ENCODE peak calls at places on chromosomes 16 and 17, in eight cellular contexts. One of them, this sample, is unnamed.

GRCh38 chr16:81469710-81470481 is 25.3 kb downstream of the CMIP start:
- DNase-seq in A172: no peak
- DNase-seq in posterior vena cava: peak
- DNase-seq in HT1080: no peak
- DNase-seq in activated T-cell treated with anti-CD3 and anti-CD28 coated beads for 4 hours: no peak
- DNase-seq in HT-29: no peak
- DNase-seq in stimulated activated CD8-positive, alpha-beta memory T cell treated with anti-CD3 and anti-CD28 coated beads, Interleukin-7, amount 100 ng/mL, for 48 hours: no peak
- DNase-seq in NCI-H2029: no peak
- DNase-seq in this sample: no peak

GRCh38 chr16:877242-878065 is 76.9 kb upstream of the GNG13 start:
- DNase-seq in A172: no peak
- DNase-seq in posterior vena cava: no peak
- DNase-seq in HT1080: no peak
- DNase-seq in activated T-cell treated with anti-CD3 and anti-CD28 coated beads for 4 hours: no peak
- DNase-seq in HT-29: no peak
- DNase-seq in stimulated activated CD8-positive, alpha-beta memory T cell treated with anti-CD3 and anti-CD28 coated beads, Interleukin-7, amount 100 ng/mL, for 48 hours: no peak
- DNase-seq in NCI-H2029: no peak
- DNase-seq in this sample: no peak

GRCh38 chr17:55324296-55324978 is 59.7 kb downstream of the HLF start:
- DNase-seq in A172: no peak
- DNase-seq in posterior vena cava: no peak
- DNase-seq in HT1080: no peak
- DNase-seq in activated T-cell treated with anti-CD3 and anti-CD28 coated beads for 4 hours: no peak
- DNase-seq in HT-29: peak
- DNase-seq in stimulated activated CD8-positive, alpha-beta memory T cell treated with anti-CD3 and anti-CD28 coated beads, Interleukin-7, amount 100 ng/mL, for 48 hours: no peak
- DNase-seq in NCI-H2029: no peak
- DNase-seq in this sample: no peak

GRCh38 chr16:55225972-55226542 is 97.9 kb upstream of the IRX6 start:
- DNase-seq in A172: peak
- DNase-seq in posterior vena cava: no peak
- DNase-seq in HT1080: peak
- DNase-seq in activated T-cell treated with anti-CD3 and anti-CD28 coated beads for 4 hours: no peak
- DNase-seq in HT-29: no peak
- DNase-seq in stimulated activated CD8-positive, alpha-beta memory T cell treated with anti-CD3 and anti-CD28 coated beads, Interleukin-7, amount 100 ng/mL, for 48 hours: no peak
- DNase-seq in NCI-H2029: no peak
- DNase-seq in this sample: no peak

GRCh38 chr16:87328846-87329245 is 11.7 kb upstream of the C16orf95 start:
- DNase-seq in A172: no peak
- DNase-seq in posterior vena cava: no peak
- DNase-seq in HT1080: no peak
- DNase-seq in activated T-cell treated with anti-CD3 and anti-CD28 coated beads for 4 hours: no peak
- DNase-seq in HT-29: no peak
- DNase-seq in stimulated activated CD8-positive, alpha-beta memory T cell treated with anti-CD3 and anti-CD28 coated beads, Interleukin-7, amount 100 ng/mL, for 48 hours: no peak
- DNase-seq in NCI-H2029: no peak
- DNase-seq in this sample: peak

GRCh38 chr16:30369091-30369937 is 980 bp downstream of the TBC1D10B start:
- DNase-seq in A172: no peak
- DNase-seq in posterior vena cava: no peak
- DNase-seq in HT1080: no peak
- DNase-seq in activated T-cell treated with anti-CD3 and anti-CD28 coated beads for 4 hours: no peak
- DNase-seq in HT-29: no peak
- DNase-seq in stimulated activated CD8-positive, alpha-beta memory T cell treated with anti-CD3 and anti-CD28 coated beads, Interleukin-7, amount 100 ng/mL, for 48 hours: no peak
- DNase-seq in NCI-H2029: no peak
- DNase-seq in this sample: no peak

GRCh38 chr16:4681471-4682083 is 11.8 kb upstream of the NUDT16L1 start:
- DNase-seq in A172: no peak
- DNase-seq in posterior vena cava: no peak
- DNase-seq in HT1080: no peak
- DNase-seq in activated T-cell treated with anti-CD3 and anti-CD28 coated beads for 4 hours: no peak
- DNase-seq in HT-29: no peak
- DNase-seq in stimulated activated CD8-positive, alpha-beta memory T cell treated with anti-CD3 and anti-CD28 coated beads, Interleukin-7, amount 100 ng/mL, for 48 hours: no peak
- DNase-seq in NCI-H2029: no peak
- DNase-seq in this sample: no peak

GRCh38 chr17:51630101-51630671 is 369.8 kb downstream of the UTP18 start:
- DNase-seq in A172: no peak
- DNase-seq in posterior vena cava: no peak
- DNase-seq in HT1080: no peak
- DNase-seq in activated T-cell treated with anti-CD3 and anti-CD28 coated beads for 4 hours: no peak
- DNase-seq in HT-29: no peak
- DNase-seq in stimulated activated CD8-positive, alpha-beta memory T cell treated with anti-CD3 and anti-CD28 coated beads, Interleukin-7, amount 100 ng/mL, for 48 hours: no peak
- DNase-seq in NCI-H2029: no peak
- DNase-seq in this sample: peak

GRCh38 chr16:89655062-89655643 is 2.4 kb downstream of the CHMP1A start:
- DNase-seq in A172: no peak
- DNase-seq in posterior vena cava: no peak
- DNase-seq in HT1080: no peak
- DNase-seq in activated T-cell treated with anti-CD3 and anti-CD28 coated beads for 4 hours: no peak
- DNase-seq in HT-29: no peak
- DNase-seq in stimulated activated CD8-positive, alpha-beta memory T cell treated with anti-CD3 and anti-CD28 coated beads, Interleukin-7, amount 100 ng/mL, for 48 hours: no peak
- DNase-seq in NCI-H2029: no peak
- DNase-seq in this sample: no peak

GRCh38 chr16:57141822-57142631 is 43.8 kb downstream of the PSME3IP1 start:
- DNase-seq in A172: no peak
- DNase-seq in posterior vena cava: peak
- DNase-seq in HT1080: no peak
- DNase-seq in activated T-cell treated with anti-CD3 and anti-CD28 coated beads for 4 hours: no peak
- DNase-seq in HT-29: no peak
- DNase-seq in stimulated activated CD8-positive, alpha-beta memory T cell treated with anti-CD3 and anti-CD28 coated beads, Interleukin-7, amount 100 ng/mL, for 48 hours: no peak
- DNase-seq in NCI-H2029: no peak
- DNase-seq in this sample: no peak

GRCh38 chr16:85275533-85276249 is 163.4 kb upstream of the CIBAR2 start:
- DNase-seq in A172: peak
- DNase-seq in posterior vena cava: peak
- DNase-seq in HT1080: peak
- DNase-seq in activated T-cell treated with anti-CD3 and anti-CD28 coated beads for 4 hours: peak
- DNase-seq in HT-29: peak
- DNase-seq in stimulated activated CD8-positive, alpha-beta memory T cell treated with anti-CD3 and anti-CD28 coated beads, Interleukin-7, amount 100 ng/mL, for 48 hours: peak
- DNase-seq in NCI-H2029: peak
- DNase-seq in this sample: peak

GRCh38 chr17:64057701-64058263 is 37.3 kb upstream of the ICAM2 start:
- DNase-seq in A172: no peak
- DNase-seq in posterior vena cava: no peak
- DNase-seq in HT1080: no peak
- DNase-seq in activated T-cell treated with anti-CD3 and anti-CD28 coated beads for 4 hours: no peak
- DNase-seq in HT-29: no peak
- DNase-seq in stimulated activated CD8-positive, alpha-beta memory T cell treated with anti-CD3 and anti-CD28 coated beads, Interleukin-7, amount 100 ng/mL, for 48 hours: no peak
- DNase-seq in NCI-H2029: no peak
- DNase-seq in this sample: no peak

GRCh38 chr17:36092228-36092627 is 2.3 kb upstream of the CCL3 start:
- DNase-seq in A172: no peak
- DNase-seq in posterior vena cava: no peak
- DNase-seq in HT1080: no peak
- DNase-seq in activated T-cell treated with anti-CD3 and anti-CD28 coated beads for 4 hours: no peak
- DNase-seq in HT-29: no peak
- DNase-seq in stimulated activated CD8-positive, alpha-beta memory T cell treated with anti-CD3 and anti-CD28 coated beads, Interleukin-7, amount 100 ng/mL, for 48 hours: peak
- DNase-seq in NCI-H2029: no peak
- DNase-seq in this sample: no peak

GRCh38 chr16:81697321-81697885 is 81.7 kb upstream of the PLCG2 start:
- DNase-seq in A172: peak
- DNase-seq in posterior vena cava: no peak
- DNase-seq in HT1080: peak
- DNase-seq in activated T-cell treated with anti-CD3 and anti-CD28 coated beads for 4 hours: peak
- DNase-seq in HT-29: peak
- DNase-seq in stimulated activated CD8-positive, alpha-beta memory T cell treated with anti-CD3 and anti-CD28 coated beads, Interleukin-7, amount 100 ng/mL, for 48 hours: no peak
- DNase-seq in NCI-H2029: no peak
- DNase-seq in this sample: no peak

GRCh38 chr16:29848420-29849297 is 14.4 kb downstream of the CDIPT start:
- DNase-seq in A172: peak
- DNase-seq in posterior vena cava: peak
- DNase-seq in HT1080: peak
- DNase-seq in activated T-cell treated with anti-CD3 and anti-CD28 coated beads for 4 hours: peak
- DNase-seq in HT-29: peak
- DNase-seq in stimulated activated CD8-positive, alpha-beta memory T cell treated with anti-CD3 and anti-CD28 coated beads, Interleukin-7, amount 100 ng/mL, for 48 hours: peak
- DNase-seq in NCI-H2029: peak
- DNase-seq in this sample: no peak

This sample was measured in cerebellum.